ENCODE peak calls at places on chromosome X, in six cellular contexts. F is thyroid gland; D is upper lobe of right lung; X is CD8-positive, alpha-beta memory T cell; I is cardiac muscle cell; T is effector memory CD4-positive, alpha-beta T cell. N is an unnamed sample.
A peak's percentile ranks its signal among the peaks of the same experiment; 100 is the strongest.

GRCh38 chrX:69321789-69322188 is 156.5 kb upstream of the PJA1 start:
- DNase-seq in D (no peak), F (no peak), X (no peak), I (no peak), T (no peak), N (no peak)

GRCh38 chrX:154717824-154718223 is 33.1 kb downstream of the GAB3 start:
- DNase-seq in X (peak; percentile 35), F (no peak), T (peak; percentile 39), D (no peak), I (no peak), N (no peak)

GRCh38 chrX:128717635-128718578 is 665.7 kb upstream of the ACTRT1 start:
- DNase-seq in I (no peak), D (no peak), F (no peak), X (no peak), T (no peak), N (no peak)

GRCh38 chrX:104195489-104196084 is 29.3 kb downstream of the FAM199X start:
- DNase-seq in I (peak; percentile 56), T (no peak), X (peak; percentile 10), D (no peak), F (no peak), N (no peak)

GRCh38 chrX:100944601-100945000 is 15.9 kb upstream of the XKRX start:
- DNase-seq in F (no peak), D (no peak), I (no peak), X (no peak), T (no peak), N (no peak)

GRCh38 chrX:130172127-130172834 is 519 bp downstream of the RAB33A start:
- DNase-seq in F (no peak), T (no peak), D (no peak), I (no peak), X (no peak), N (no peak)

GRCh38 chrX:133726211-133726630 is 259.2 kb downstream of the GPC3 start:
- DNase-seq in I (no peak), X (no peak), T (no peak), F (no peak), D (no peak), N (no peak)

GRCh38 chrX:145410622-145411021 is 163.3 kb downstream of the SPANXN1 start:
- DNase-seq in F (no peak), D (no peak), X (no peak), I (no peak), T (no peak), N (no peak)

GRCh38 chrX:15686818-15687685 is 22.4 kb upstream of the CLTRN start:
- DNase-seq in D (no peak), I (peak; percentile 82), X (peak; percentile 65), T (peak; percentile 45), F (peak; percentile 45), N (peak; percentile 55)

GRCh38 chrX:153622661-153623309 is 23.8 kb upstream of the CCNQ start:
- DNase-seq in X (no peak), I (no peak), D (no peak), F (no peak), T (no peak), N (no peak)

GRCh38 chrX:40105791-40106676 is 8.3 kb upstream of the BCOR start:
- DNase-seq in F (peak; percentile 83), X (peak; percentile 67), I (peak; percentile 89), D (peak; percentile 88), T (peak; percentile 61), N (peak; percentile 76)
- H3K4me1 ChIP-seq in F (peaks cover 20% of the 10 kb centered on the region), X (peaks cover 4% of the 10 kb centered on the region), I (peaks cover 50% of the 10 kb centered on the region), D (peaks cover 12% of the 10 kb centered on the region), T (peaks cover 26% of the 10 kb centered on the region), N (peaks cover 40% of the 10 kb centered on the region)

GRCh38 chrX:39854772-39855747 is 242.7 kb downstream of the BCOR start:
- DNase-seq in X (peak; percentile 86), F (no peak), D (no peak), I (no peak), T (peak; percentile 72), N (no peak)
- H3K4me3 ChIP-seq in X (peak overlapping the region; percentile 71), F (no peak overlapping the region), D (no peak overlapping the region), I (no peak overlapping the region), T (peak overlapping the region; percentile 31), N (no peak overlapping the region)

GRCh38 chrX:39613508-39613921 is 484.2 kb downstream of the BCOR start:
- DNase-seq in F (peak; percentile 70), T (no peak), D (no peak), I (peak; percentile 22), X (no peak), N (peak; percentile 35)
- H3K27ac ChIP-seq in F (no peak overlapping the region), T (no peak overlapping the region), D (no peak overlapping the region), I (no peak overlapping the region), X (no peak overlapping the region), N (peak overlapping the region; percentile 68)

GRCh38 chrX:40098264-40099045 is 697 bp upstream of the BCOR start:
- DNase-seq in D (peak; percentile 73), T (peak; percentile 48), I (peak; percentile 89), F (peak; percentile 60), X (peak; percentile 71), N (peak; percentile 69)
- H3K4me1 ChIP-seq in D (peaks cover 5% of the 10 kb centered on the region), T (peaks cover 7% of the 10 kb centered on the region), I (peaks cover 41% of the 10 kb centered on the region), F (peaks cover 19% of the 10 kb centered on the region), X (peaks cover 12% of the 10 kb centered on the region), N (peaks cover 17% of the 10 kb centered on the region)

GRCh38 chrX:9530848-9531274 is 66.0 kb downstream of the TBL1X start:
- DNase-seq in T (peak; percentile 35), D (peak; percentile 66), F (peak; percentile 77), X (peak; percentile 57), I (peak; percentile 94), N (peak; percentile 59)
- H3K4me3 ChIP-seq in T (no peak overlapping the region), D (no peak overlapping the region), F (no peak overlapping the region), X (no peak overlapping the region), I (peak overlapping the region; percentile 8), N (no peak overlapping the region)

GRCh38 chrX:147191361-147191760 is 376.8 kb upstream of the CXorf51A start:
- DNase-seq in T (no peak), X (no peak), I (no peak), F (no peak), D (no peak), N (no peak)
- H3K27ac ChIP-seq in T (no peak overlapping the region), X (no peak overlapping the region), I (no peak overlapping the region), F (no peak overlapping the region), D (no peak overlapping the region), N (no peak overlapping the region)

GRCh38 chrX:72272868-72273267 is 4.2 kb downstream of the RPS4X start:
- DNase-seq in D (no peak), X (no peak), F (no peak), I (no peak), T (no peak), N (no peak)

GRCh38 chrX:72273718-72274117 is 3.3 kb downstream of the RPS4X start:
- DNase-seq in I (no peak), X (no peak), T (no peak), F (no peak), D (no peak), N (no peak)

GRCh38 chrX:72271812-72272211 is 5.2 kb downstream of the RPS4X start:
- DNase-seq in F (no peak), T (no peak), X (no peak), D (no peak), I (no peak), N (no peak)

GRCh38 chrX:72276478-72276953 is 532 bp downstream of the RPS4X start:
- DNase-seq in F (no peak), D (no peak), T (no peak), X (peak; percentile 6), I (no peak), N (no peak)

DNA sequence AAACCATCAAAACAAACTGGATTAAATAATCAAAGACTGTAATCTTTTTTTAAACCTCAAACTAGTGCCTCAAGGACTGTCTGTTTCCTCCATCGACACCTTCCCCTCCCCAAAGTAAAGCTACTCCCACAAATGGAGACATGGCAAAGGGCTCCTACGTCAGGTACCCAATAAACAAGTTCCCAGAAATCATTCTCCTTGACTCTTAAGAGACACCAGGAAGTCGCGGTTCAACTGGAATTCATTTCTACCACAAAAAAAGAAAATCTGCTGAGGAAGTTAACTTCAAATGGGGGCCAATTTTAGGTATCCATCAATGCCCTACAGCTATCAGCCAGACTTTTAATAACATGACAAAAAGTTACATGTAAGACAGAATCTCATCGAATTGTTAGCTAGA is 2.5 kb downstream of the RPS4X start:
- DNase-seq in F (no peak), X (peak; percentile 9), T (no peak), D (no peak), I (no peak), N (no peak)
- H3K4me1 ChIP-seq in F (peaks cover 3% of the 10 kb centered on the region), X (peaks cover 32% of the 10 kb centered on the region), T (peaks cover 29% of the 10 kb centered on the region), D (peaks cover 5% of the 10 kb centered on the region), I (no peaks in the 10 kb centered on the region), N (peaks cover 17% of the 10 kb centered on the region)

GRCh38 chrX:119094819-119095218 is 22.0 kb downstream of the CT47C1 start:
- DNase-seq in F (no peak), T (no peak), X (no peak), D (no peak), I (no peak), N (no peak)

GRCh38 chrX:119093991-119094741 is 21.4 kb downstream of the CT47C1 start:
- DNase-seq in I (no peak), D (no peak), F (no peak), X (no peak), T (no peak), N (no peak)

GRCh38 chrX:119089619-119090018 is 16.8 kb downstream of the CT47C1 start:
- DNase-seq in X (no peak), T (no peak), F (no peak), I (no peak), D (no peak), N (no peak)
- H3K4me3 ChIP-seq in X (no peak overlapping the region), T (no peak overlapping the region), F (no peak overlapping the region), I (no peak overlapping the region), D (no peak overlapping the region), N (no peak overlapping the region)

GRCh38 chrX:72123471-72124185 is 8.1 kb downstream of the RTL5 start:
- DNase-seq in T (no peak), X (no peak), D (no peak), F (peak; percentile 78), I (peak; percentile 55), N (no peak)
- H3K27ac ChIP-seq in T (no peak overlapping the region), X (no peak overlapping the region), D (peak overlapping the region; percentile 55), F (peak overlapping the region; percentile 59), I (peak overlapping the region; percentile 83), N (no peak overlapping the region)

DNA sequence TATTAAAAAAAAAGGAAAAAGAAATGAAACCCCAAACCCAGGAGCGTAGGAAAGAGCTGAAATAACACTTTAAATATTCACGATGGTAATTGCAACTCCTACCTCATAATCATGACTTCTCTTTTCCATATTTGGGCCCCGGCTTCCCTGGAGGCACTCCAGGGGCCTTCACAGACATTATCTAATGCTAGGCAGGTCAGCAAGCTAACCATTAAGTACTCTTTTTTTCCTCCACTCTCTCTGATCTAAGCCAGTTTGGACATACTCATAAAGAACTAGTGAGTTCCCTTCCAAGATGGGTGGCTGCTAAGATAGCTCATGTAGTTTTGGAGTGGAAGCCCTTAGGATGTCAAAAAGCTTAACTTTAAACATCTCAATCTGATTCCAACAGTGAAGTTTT is 83.2 kb downstream of the SH3KBP1 start:
- DNase-seq in X (no peak), F (no peak), I (no peak), D (no peak), T (no peak), N (no peak)
- H3K4me1 ChIP-seq in X (peaks cover 58% of the 10 kb centered on the region), F (no peaks in the 10 kb centered on the region), I (no peaks in the 10 kb centered on the region), D (peaks cover 3% of the 10 kb centered on the region), T (peaks cover 18% of the 10 kb centered on the region), N (no peaks in the 10 kb centered on the region)

N was measured in body of pancreas.